ENCODE peak calls at places on chromosomes 5 and 9, in eight cellular contexts. P, K, E, S, H, M, V and R are unnamed samples.

GRCh38 chr5:137122075-137122474 is 377.1 kb downstream of the SPOCK1 start:
- DNase-seq in E (no peak), V (no peak), H (no peak), M (no peak), S (no peak), K (no peak), P (no peak), R (no peak)

GRCh38 chr5:36607114-36607561 is 732 bp downstream of the SLC1A3 start:
- DNase-seq in V (peak; percentile 37), K (no peak), P (no peak), S (no peak), H (peak; percentile 30), M (no peak), E (no peak), R (no peak)

GRCh38 chr5:135883441-135883840 is 12.2 kb downstream of the IL9 start:
- DNase-seq in E (no peak), M (peak; percentile 20), S (no peak), V (no peak), P (no peak), H (no peak), K (no peak), R (peak; percentile 7)

GRCh38 chr5:38113456-38113855 is 144.9 kb upstream of the EGFLAM start:
- DNase-seq in M (no peak), V (no peak), S (no peak), K (no peak), H (no peak), E (no peak), P (no peak), R (no peak)

GRCh38 chr5:110977927-110978326 is 93.6 kb upstream of the TSLP start:
- DNase-seq in E (no peak), H (no peak), M (no peak), K (no peak), S (no peak), V (no peak), P (no peak), R (no peak)

GRCh38 chr5:154268073-154268472 is 77.5 kb downstream of the GALNT10 start:
- DNase-seq in H (no peak), E (no peak), V (no peak), P (no peak), S (no peak), K (no peak), M (no peak), R (no peak)

GRCh38 chr5:147565524-147565923 is 55.7 kb upstream of the DPYSL3 start:
- DNase-seq in S (peak; percentile 91), V (no peak), P (peak; percentile 94), K (no peak), H (no peak), E (no peak), M (no peak), R (no peak)

GRCh38 chr5:139708877-139709586 is 60.9 kb downstream of the CXXC5 start:
- DNase-seq in V (no peak), E (no peak), P (peak; percentile 99), K (no peak), H (no peak), M (no peak), S (peak; percentile 99), R (peak; percentile 87)

GRCh38 chr5:5126444-5126843 is 13.7 kb upstream of the ADAMTS16 start:
- DNase-seq in K (no peak), V (no peak), S (peak; percentile 62), M (no peak), H (no peak), P (peak; percentile 74), E (no peak), R (no peak)

GRCh38 chr9:128108784-128109709 is 18.5 kb downstream of the PTGES2 start:
- DNase-seq in H (no peak), V (no peak), E (no peak), M (no peak), S (no peak), P (no peak), K (no peak), R (no peak)

GRCh38 chr5:132557425-132557805 is 638 bp downstream of the RAD50 start:
- DNase-seq in M (peak; percentile 52), V (peak; percentile 44), K (peak; percentile 7), E (no peak), S (no peak), P (peak; percentile 65), H (no peak), R (no peak)

GRCh38 chr9:122087406-122088200 is 5.5 kb downstream of the TTLL11 start:
- DNase-seq in S (no peak), V (peak; percentile 40), M (no peak), H (no peak), K (no peak), P (no peak), E (no peak), R (no peak)

GRCh38 chr5:170407062-170407461 is 17.9 kb upstream of the KCNMB1 start:
- DNase-seq in M (no peak), P (no peak), E (peak; percentile 38), S (no peak), H (no peak), K (no peak), V (no peak), R (no peak)